ENCODE peak calls at places on chromosomes 13 and 19, in eight cellular contexts. One of them, this sample, is unnamed.

GRCh38 chr19:17721821-17722220 is 2.5 kb downstream of the MAP1S start:
- DNase-seq in Ammon's horn: peak; percentile 57
- DNase-seq in lower leg skin: no peak
- DNase-seq in NCI-H2171: no peak
- DNase-seq in stimulated activated CD4-positive, alpha-beta T cell treated with anti-CD3 and anti-CD28 coated beads, Interleukin-15, amount 100 ng/mL, for 1 hour: no peak
- DNase-seq in NCI-H345: no peak
- DNase-seq in EH: peak; percentile 64
- DNase-seq in germinal center: no peak
- DNase-seq in this sample: no peak

GRCh38 chr13:28609936-28610335 is 49.0 kb upstream of the POMP start:
- DNase-seq in Ammon's horn: no peak
- DNase-seq in NCI-H345: no peak
- DNase-seq in germinal center: no peak
- DNase-seq in NCI-H2171: no peak
- DNase-seq in lower leg skin: no peak
- DNase-seq in stimulated activated CD4-positive, alpha-beta T cell treated with anti-CD3 and anti-CD28 coated beads, Interleukin-15, amount 100 ng/mL, for 1 hour: no peak
- DNase-seq in EH: peak; percentile 96
- DNase-seq in this sample: no peak

GRCh38 chr13:99495478-99496321 is 5.6 kb upstream of the TM9SF2 start:
- DNase-seq in NCI-H2171: no peak
- DNase-seq in NCI-H345: no peak
- DNase-seq in stimulated activated CD4-positive, alpha-beta T cell treated with anti-CD3 and anti-CD28 coated beads, Interleukin-15, amount 100 ng/mL, for 1 hour: no peak
- DNase-seq in Ammon's horn: no peak
- DNase-seq in lower leg skin: no peak
- DNase-seq in germinal center: no peak
- DNase-seq in EH: peak; percentile 6
- DNase-seq in this sample: no peak

GRCh38 chr19:18832331-18833140 is 777 bp downstream of the UPF1 start:
- DNase-seq in NCI-H2171: no peak
- DNase-seq in stimulated activated CD4-positive, alpha-beta T cell treated with anti-CD3 and anti-CD28 coated beads, Interleukin-15, amount 100 ng/mL, for 1 hour: no peak
- DNase-seq in EH: peak; percentile 42
- DNase-seq in germinal center: peak; percentile 48
- DNase-seq in lower leg skin: no peak
- DNase-seq in NCI-H345: no peak
- DNase-seq in Ammon's horn: no peak
- DNase-seq in this sample: no peak

GRCh38 chr19:42850981-42851717 is 28.4 kb downstream of the PSG1 start:
- DNase-seq in NCI-H345: no peak
- DNase-seq in Ammon's horn: no peak
- DNase-seq in EH: peak; percentile 99
- DNase-seq in NCI-H2171: no peak
- DNase-seq in lower leg skin: peak; percentile 88
- DNase-seq in germinal center: no peak
- DNase-seq in stimulated activated CD4-positive, alpha-beta T cell treated with anti-CD3 and anti-CD28 coated beads, Interleukin-15, amount 100 ng/mL, for 1 hour: no peak
- DNase-seq in this sample: peak; percentile 82

GRCh38 chr19:13629687-13630357 is 123.5 kb upstream of the CACNA1A start:
- DNase-seq in NCI-H345: no peak
- DNase-seq in Ammon's horn: no peak
- DNase-seq in NCI-H2171: no peak
- DNase-seq in germinal center: no peak
- DNase-seq in EH: peak; percentile 88
- DNase-seq in stimulated activated CD4-positive, alpha-beta T cell treated with anti-CD3 and anti-CD28 coated beads, Interleukin-15, amount 100 ng/mL, for 1 hour: no peak
- DNase-seq in lower leg skin: no peak
- DNase-seq in this sample: no peak

GRCh38 chr19:49772850-49773432 is 6.1 kb downstream of the AP2A1 start:
- DNase-seq in Ammon's horn: no peak
- DNase-seq in EH: no peak
- DNase-seq in lower leg skin: no peak
- DNase-seq in germinal center: no peak
- DNase-seq in NCI-H345: no peak
- DNase-seq in NCI-H2171: no peak
- DNase-seq in stimulated activated CD4-positive, alpha-beta T cell treated with anti-CD3 and anti-CD28 coated beads, Interleukin-15, amount 100 ng/mL, for 1 hour: no peak
- DNase-seq in this sample: no peak

GRCh38 chr13:34179481-34179880 is 361.5 kb downstream of the RFC3 start:
- DNase-seq in germinal center: no peak
- DNase-seq in EH: peak; percentile 51
- DNase-seq in NCI-H345: peak; percentile 44
- DNase-seq in stimulated activated CD4-positive, alpha-beta T cell treated with anti-CD3 and anti-CD28 coated beads, Interleukin-15, amount 100 ng/mL, for 1 hour: no peak
- DNase-seq in Ammon's horn: no peak
- DNase-seq in lower leg skin: no peak
- DNase-seq in NCI-H2171: no peak
- DNase-seq in this sample: no peak

GRCh38 chr19:19321143-19321577 is 531 bp downstream of the MAU2 start:
- DNase-seq in NCI-H2171: peak; percentile 10
- DNase-seq in stimulated activated CD4-positive, alpha-beta T cell treated with anti-CD3 and anti-CD28 coated beads, Interleukin-15, amount 100 ng/mL, for 1 hour: no peak
- DNase-seq in lower leg skin: no peak
- DNase-seq in germinal center: no peak
- DNase-seq in NCI-H345: no peak
- DNase-seq in EH: peak; percentile 33
- DNase-seq in Ammon's horn: no peak
- DNase-seq in this sample: no peak

GRCh38 chr19:13492128-13492527 is 14.2 kb downstream of the CACNA1A start:
- DNase-seq in stimulated activated CD4-positive, alpha-beta T cell treated with anti-CD3 and anti-CD28 coated beads, Interleukin-15, amount 100 ng/mL, for 1 hour: no peak
- DNase-seq in EH: peak; percentile 74
- DNase-seq in germinal center: no peak
- DNase-seq in NCI-H2171: no peak
- DNase-seq in NCI-H345: no peak
- DNase-seq in Ammon's horn: no peak
- DNase-seq in lower leg skin: no peak
- DNase-seq in this sample: no peak

This sample was measured in breast epithelium.